ENCODE peak calls at places on chromosomes 1 and 21, in five cellular contexts. Z, G, S, W and J are unnamed samples.

GRCh38 chr1:119001181-119002018 is 13.3 kb upstream of the TBX15 start:
- DNase-seq in Z (no peak), G (no peak), S (no peak), W (peak; percentile 60), J (peak; percentile 46)

GRCh38 chr1:21775985-21776562 is 6.9 kb downstream of the USP48 start:
- DNase-seq in Z (peak; percentile 83), G (no peak), S (no peak), W (no peak), J (no peak)

GRCh38 chr1:233336554-233337442 is 9.3 kb downstream of the MAP3K21 start:
- DNase-seq in Z (no peak), G (no peak), S (no peak), W (no peak), J (no peak)

GRCh38 chr1:85421179-85421578 is 43.8 kb downstream of the DDAH1 start:
- DNase-seq in Z (no peak), G (no peak), S (no peak), W (no peak), J (no peak)

GRCh38 chr1:106675558-106675957 is 380.9 kb upstream of the PRMT6 start:
- DNase-seq in Z (no peak), G (no peak), S (no peak), W (no peak), J (no peak)

GRCh38 chr1:15189692-15190321 is 36.3 kb downstream of the TMEM51 start:
- DNase-seq in Z (no peak), G (no peak), S (no peak), W (no peak), J (no peak)

GRCh38 chr1:234114648-234115307 is 210.3 kb downstream of the SLC35F3 start:
- DNase-seq in Z (peak; percentile 59), G (peak; percentile 52), S (peak; percentile 49), W (no peak), J (no peak)

GRCh38 chr1:232988572-232989040 is 38.2 kb downstream of the NTPCR start:
- DNase-seq in Z (peak; percentile 82), G (no peak), S (no peak), W (no peak), J (no peak)

GRCh38 chr1:36966242-36966641 is 68.1 kb downstream of the GRIK3 start:
- DNase-seq in Z (peak; percentile 1), G (peak; percentile 46), S (peak; percentile 47), W (peak; percentile 83), J (peak; percentile 58)

GRCh38 chr1:174995121-174995520 is 4.6 kb upstream of the CACYBP start:
- DNase-seq in Z (peak; percentile 16), G (no peak), S (no peak), W (no peak), J (no peak)

GRCh38 chr1:44408181-44409018 is 3.3 kb downstream of the RNF220 start:
- DNase-seq in Z (no peak), G (peak; percentile 64), S (peak; percentile 87), W (no peak), J (peak; percentile 88)

GRCh38 chr1:225809842-225810578 is at the start of gene EPHX1:
- DNase-seq in Z (peak; percentile 84), G (peak; percentile 74), S (peak; percentile 95), W (peak; percentile 92), J (peak; percentile 88)

GRCh38 chr1:216531308-216532239 is 108.3 kb upstream of the USH2A start:
- DNase-seq in Z (peak; percentile 41), G (no peak), S (no peak), W (no peak), J (no peak)

GRCh38 chr1:29747136-29747670 is 510.9 kb downstream of the PTPRU start:
- DNase-seq in Z (no peak), G (no peak), S (no peak), W (no peak), J (no peak)

GRCh38 chr1:109253803-109254620 is 4.7 kb downstream of the CELSR2 start:
- DNase-seq in Z (no peak), G (peak; percentile 56), S (peak; percentile 85), W (no peak), J (no peak)

GRCh38 chr1:167533851-167534300 is 15.5 kb upstream of the CD247 start:
- DNase-seq in Z (peak; percentile 50), G (peak; percentile 88), S (peak; percentile 81), W (peak; percentile 90), J (peak; percentile 83)

GRCh38 chr1:222250376-222250775 is 297.5 kb downstream of the HHIPL2 start:
- DNase-seq in Z (peak; percentile 60), G (no peak), S (no peak), W (no peak), J (no peak)

GRCh38 chr1:30702823-30703222 is 20.6 kb downstream of the MATN1 start:
- DNase-seq in Z (no peak), G (no peak), S (no peak), W (no peak), J (no peak)

GRCh38 chr1:160256396-160257046 is 5.8 kb downstream of the DCAF8 start:
- DNase-seq in Z (peak; percentile 76), G (no peak), S (no peak), W (no peak), J (no peak)

DNA sequence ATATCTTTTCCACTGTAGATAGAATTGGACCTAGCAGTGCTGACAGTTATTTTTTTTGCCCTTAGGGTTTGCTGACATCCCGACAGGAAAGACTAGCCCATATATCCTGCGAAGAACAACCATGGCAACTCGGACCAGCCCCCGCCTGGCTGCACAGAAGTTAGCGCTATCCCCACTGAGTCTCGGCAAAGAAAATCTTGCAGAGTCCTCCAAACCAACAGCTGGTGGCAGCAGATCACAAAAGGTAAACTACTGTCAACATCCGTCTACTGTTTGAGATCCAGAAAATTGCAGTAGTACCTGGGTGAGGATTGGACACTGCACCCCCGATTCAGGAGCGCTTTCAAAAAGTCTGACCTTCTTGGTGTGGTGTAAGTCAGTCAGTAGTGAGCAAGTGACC is 55.8 kb downstream of the CENPF start:
- DNase-seq in Z (peak; percentile 53), G (no peak), S (peak; percentile 40), W (no peak), J (no peak)
- H2BK120ac ChIP-seq in Z (peak overlapping the region; percentile 41), G (no peak overlapping the region), S (no peak overlapping the region), W (no peak overlapping the region), J (no peak overlapping the region)

GRCh38 chr21:41763398-41763931 is 3.4 kb downstream of the RIPK4 start:
- DNase-seq in Z (no peak), G (no peak), S (peak; percentile 65), W (no peak), J (no peak)
- H2BK5ac ChIP-seq in Z (no peak overlapping the region), G (no peak overlapping the region), S (no peak overlapping the region), W (no peak overlapping the region), J (no peak overlapping the region)

GRCh38 chr1:227899820-227900449 is 47.8 kb downstream of the WNT9A start:
- DNase-seq in Z (no peak), G (no peak), S (no peak), W (peak; percentile 43), J (peak; percentile 26)

GRCh38 chr1:227901906-227902640 is 45.7 kb downstream of the WNT9A start:
- DNase-seq in Z (peak; percentile 11), G (no peak), S (peak; percentile 78), W (no peak), J (no peak)

GRCh38 chr1:227902641-227902990 is 45.1 kb downstream of the WNT9A start:
- DNase-seq in Z (no peak), G (no peak), S (no peak), W (no peak), J (no peak)

GRCh38 chr1:227900571-227901051 is 47.1 kb downstream of the WNT9A start:
- DNase-seq in Z (no peak), G (no peak), S (no peak), W (peak; percentile 41), J (peak; percentile 20)

GRCh38 chr1:227901239-227901905 is 46.4 kb downstream of the WNT9A start:
- DNase-seq in Z (no peak), G (no peak), S (no peak), W (peak; percentile 34), J (peak; percentile 17)
- H2BK120ac ChIP-seq in Z (no peak overlapping the region), G (no peak overlapping the region), S (no peak overlapping the region), W (no peak overlapping the region), J (no peak overlapping the region)

GRCh38 chr1:59156526-59157196 is 140.2 kb upstream of the FGGY start:
- DNase-seq in Z (no peak), G (peak; percentile 17), S (peak; percentile 41), W (no peak), J (no peak)
- H2BK5ac ChIP-seq in Z (peak overlapping the region; percentile 20), G (no peak overlapping the region), S (no peak overlapping the region), W (no peak overlapping the region), J (no peak overlapping the region)

GRCh38 chr1:10671090-10671489 is 125.4 kb downstream of the CASZ1 start:
- DNase-seq in Z (no peak), G (no peak), S (no peak), W (no peak), J (no peak)
- H2BK120ac ChIP-seq in Z (no peak overlapping the region), G (no peak overlapping the region), S (no peak overlapping the region), W (no peak overlapping the region), J (no peak overlapping the region)

GRCh38 chr21:43611598-43612369 is 47.5 kb downstream of the HSF2BP start:
- DNase-seq in Z (peak; percentile 95), G (peak; percentile 32), S (peak; percentile 73), W (peak; percentile 75), J (peak; percentile 73)
- H2BK5ac ChIP-seq in Z (peak overlapping the region; percentile 25), G (no peak overlapping the region), S (no peak overlapping the region), W (no peak overlapping the region), J (no peak overlapping the region)

DNA sequence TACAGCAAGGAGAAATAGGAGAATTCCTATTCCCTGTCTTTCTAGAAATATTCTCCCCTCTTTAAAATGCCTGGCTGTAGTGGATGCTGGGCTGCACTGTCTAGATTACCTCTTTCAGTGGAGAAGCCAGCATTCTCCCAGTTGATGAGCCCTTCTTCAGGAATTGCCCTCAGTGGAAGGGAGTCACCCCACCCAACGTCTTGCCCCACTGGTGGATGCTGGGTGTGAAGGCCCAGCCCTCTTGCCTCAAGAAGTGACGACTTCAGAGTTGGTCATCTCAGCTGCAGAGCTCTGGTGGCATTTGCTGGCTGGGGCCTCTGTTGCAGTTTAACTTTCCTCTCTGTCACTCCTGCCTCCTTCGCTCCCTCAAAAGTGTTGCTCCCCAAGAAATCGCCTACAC is 248.2 kb downstream of the ATG4C start:
- DNase-seq in Z (no peak), G (no peak), S (no peak), W (no peak), J (no peak)
- H2BK120ac ChIP-seq in Z (no peak overlapping the region), G (no peak overlapping the region), S (no peak overlapping the region), W (peak overlapping the region; percentile 31), J (peak overlapping the region; percentile 54)

GRCh38 chr1:242055921-242056320 is 57.0 kb upstream of the MAP1LC3C start:
- DNase-seq in Z (no peak), G (no peak), S (no peak), W (no peak), J (no peak)
- H2BK5ac ChIP-seq in Z (no peak overlapping the region), G (no peak overlapping the region), S (no peak overlapping the region), W (no peak overlapping the region), J (no peak overlapping the region)

DNA sequence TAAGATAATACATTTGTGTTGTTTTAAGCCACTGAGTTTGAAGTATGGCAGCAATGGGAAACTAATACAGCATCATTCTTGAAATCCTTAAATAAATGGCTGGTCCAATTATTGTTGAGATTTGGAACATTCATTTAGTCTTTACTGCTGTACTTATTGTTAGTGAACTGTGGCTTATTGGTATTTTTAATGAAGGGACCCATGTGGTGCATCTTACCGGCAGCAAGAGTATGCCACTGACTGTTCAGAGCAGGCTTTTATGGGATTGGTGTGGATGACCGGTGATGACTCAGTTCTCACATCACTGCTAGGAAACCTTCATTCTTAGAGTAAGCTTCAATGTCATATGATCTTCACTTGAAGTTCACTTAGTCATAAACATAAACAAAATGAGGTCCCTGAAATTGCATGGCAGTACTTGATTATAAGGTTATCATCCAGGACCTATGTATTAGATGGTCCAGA is 31.5 kb downstream of the PRKAA2 start:
- DNase-seq in Z (peak; percentile 95), G (no peak), S (no peak), W (no peak), J (no peak)
- H2BK120ac ChIP-seq in Z (no peak overlapping the region), G (no peak overlapping the region), S (no peak overlapping the region), W (no peak overlapping the region), J (no peak overlapping the region)

GRCh38 chr1:6180215-6180577 is at the start of gene CHD5:
- DNase-seq in Z (no peak), G (peak; percentile 44), S (peak; percentile 69), W (peak; percentile 82), J (peak; percentile 68)
- H2BK5ac ChIP-seq in Z (no peak within 1 kb of the TSS), G (no peak within 1 kb of the TSS), S (no peak within 1 kb of the TSS), W (no peak within 1 kb of the TSS), J (no peak within 1 kb of the TSS)